ENCODE peak calls at places on chromosomes 13 and 19, in four cellular contexts. One of them, this sample, is unnamed.

GRCh38 chr13:96540656-96541055 is 450.7 kb downstream of the HS6ST3 start:
- DNase-seq in H9: no peak
- DNase-seq in astrocyte: no peak
- DNase-seq in fibroblast of lung: no peak
- DNase-seq in this sample: no peak

GRCh38 chr19:38202504-38202903 is 21.5 kb downstream of the DPF1 start:
- DNase-seq in astrocyte: no peak
- DNase-seq in H9: no peak
- DNase-seq in fibroblast of lung: no peak
- DNase-seq in this sample: no peak

GRCh38 chr13:54183166-54183565 is 1154.6 kb downstream of the OLFM4 start:
- DNase-seq in astrocyte: no peak
- DNase-seq in fibroblast of lung: no peak
- DNase-seq in H9: no peak
- DNase-seq in this sample: no peak

GRCh38 chr19:58128041-58128685 is 22.4 kb downstream of the ZNF329 start:
- DNase-seq in H9: no peak
- DNase-seq in astrocyte: no peak
- DNase-seq in fibroblast of lung: no peak
- DNase-seq in this sample: no peak

GRCh38 chr19:33659835-33660234 is 38.1 kb downstream of the CHST8 start:
- DNase-seq in fibroblast of lung: no peak
- DNase-seq in astrocyte: no peak
- DNase-seq in H9: no peak
- DNase-seq in this sample: no peak

GRCh38 chr13:30276178-30276577 is 31.2 kb downstream of the KATNAL1 start:
- DNase-seq in fibroblast of lung: no peak
- DNase-seq in astrocyte: peak; percentile 67
- DNase-seq in H9: no peak
- DNase-seq in this sample: no peak

GRCh38 chr19:37902668-37903067 is 3.7 kb downstream of the WDR87 start:
- DNase-seq in H9: peak; percentile 85
- DNase-seq in fibroblast of lung: peak; percentile 75
- DNase-seq in astrocyte: peak; percentile 25
- DNase-seq in this sample: peak; percentile 78

GRCh38 chr13:112670118-112670517 is 19.7 kb upstream of the ATP11A start:
- DNase-seq in astrocyte: no peak
- DNase-seq in fibroblast of lung: no peak
- DNase-seq in H9: peak; percentile 36
- DNase-seq in this sample: no peak

GRCh38 chr19:46451352-46451751 is 20.0 kb downstream of the PNMA8A start:
- DNase-seq in H9: no peak
- DNase-seq in astrocyte: no peak
- DNase-seq in fibroblast of lung: no peak
- DNase-seq in this sample: no peak

GRCh38 chr13:41224113-41225110 is 30.0 kb upstream of the KBTBD7 start:
- DNase-seq in H9: no peak
- DNase-seq in fibroblast of lung: peak; percentile 39
- DNase-seq in astrocyte: peak; percentile 84
- DNase-seq in this sample: no peak

GRCh38 chr19:42524250-42524649 is 4.0 kb downstream of the CEACAM1 start:
- DNase-seq in astrocyte: no peak
- DNase-seq in H9: no peak
- DNase-seq in fibroblast of lung: no peak
- DNase-seq in this sample: no peak

GRCh38 chr19:2524840-2525723 is 49.2 kb downstream of the GADD45B start:
- DNase-seq in astrocyte: peak; percentile 56
- DNase-seq in H9: no peak
- DNase-seq in fibroblast of lung: peak; percentile 43
- DNase-seq in this sample: no peak

GRCh38 chr13:104011505-104012270 is 945.5 kb upstream of the SLC10A2 start:
- DNase-seq in H9: peak; percentile 31
- DNase-seq in astrocyte: peak; percentile 36
- DNase-seq in fibroblast of lung: no peak
- DNase-seq in this sample: no peak

GRCh38 chr13:19155321-19155861 is 26.2 kb downstream of the TUBA3C start:
- DNase-seq in fibroblast of lung: no peak
- DNase-seq in H9: no peak
- DNase-seq in astrocyte: no peak
- DNase-seq in this sample: peak; percentile 9

GRCh38 chr19:45591004-45591637 is 6.5 kb upstream of the OPA3 start:
- DNase-seq in H9: peak; percentile 89
- DNase-seq in astrocyte: no peak
- DNase-seq in fibroblast of lung: peak; percentile 45
- DNase-seq in this sample: no peak

GRCh38 chr19:31270897-31271568 is 78.2 kb downstream of the TSHZ3 start:
- DNase-seq in fibroblast of lung: peak; percentile 63
- DNase-seq in astrocyte: peak; percentile 90
- DNase-seq in H9: no peak
- DNase-seq in this sample: no peak

GRCh38 chr13:68051910-68052309 is 821.8 kb upstream of the PCDH9 start:
- DNase-seq in astrocyte: no peak
- DNase-seq in H9: no peak
- DNase-seq in fibroblast of lung: no peak
- DNase-seq in this sample: no peak

GRCh38 chr13:41028051-41028450 is 8.9 kb upstream of the ELF1 start:
- DNase-seq in fibroblast of lung: no peak
- DNase-seq in H9: no peak
- DNase-seq in astrocyte: peak; percentile 16
- DNase-seq in this sample: no peak

GRCh38 chr19:33740811-33741396 is 55.8 kb upstream of the KCTD15 start:
- DNase-seq in fibroblast of lung: peak; percentile 24
- DNase-seq in astrocyte: peak; percentile 27
- DNase-seq in H9: peak; percentile 69
- DNase-seq in this sample: peak; percentile 61

GRCh38 chr19:38734426-38735256 is 9.6 kb downstream of the CAPN12 start:
- DNase-seq in H9: peak; percentile 39
- DNase-seq in fibroblast of lung: no peak
- DNase-seq in astrocyte: no peak
- DNase-seq in this sample: no peak

GRCh38 chr13:112444001-112444311 is 67.8 kb downstream of the SPACA7 start:
- DNase-seq in H9: peak; percentile 90
- DNase-seq in astrocyte: peak; percentile 2
- DNase-seq in fibroblast of lung: peak; percentile 53
- DNase-seq in this sample: peak; percentile 66

GRCh38 chr19:45739498-45740439 is 6.5 kb downstream of the MEIOSIN start:
- DNase-seq in fibroblast of lung: no peak
- DNase-seq in astrocyte: no peak
- DNase-seq in H9: no peak
- DNase-seq in this sample: no peak

GRCh38 chr19:45798995-45799517 is 6.4 kb upstream of the DMWD start:
- DNase-seq in astrocyte: peak; percentile 69
- DNase-seq in H9: peak; percentile 72
- DNase-seq in fibroblast of lung: peak; percentile 79
- DNase-seq in this sample: peak; percentile 79

GRCh38 chr13:107271226-107271625 is 703.3 kb upstream of the ARGLU1 start:
- DNase-seq in astrocyte: peak; percentile 58
- DNase-seq in H9: peak; percentile 71
- DNase-seq in fibroblast of lung: peak; percentile 44
- DNase-seq in this sample: peak; percentile 15

GRCh38 chr19:29491995-29492577 is 33.7 kb upstream of the VSTM2B start:
- DNase-seq in fibroblast of lung: no peak
- DNase-seq in H9: no peak
- DNase-seq in astrocyte: no peak
- DNase-seq in this sample: no peak

GRCh38 chr13:26412263-26412662 is 145.2 kb upstream of the WASF3 start:
- DNase-seq in H9: no peak
- DNase-seq in astrocyte: no peak
- DNase-seq in fibroblast of lung: no peak
- DNase-seq in this sample: no peak

GRCh38 chr19:23101241-23101640 is 15.6 kb upstream of the ZNF730 start:
- DNase-seq in H9: no peak
- DNase-seq in fibroblast of lung: no peak
- DNase-seq in astrocyte: peak; percentile 6
- DNase-seq in this sample: no peak

GRCh38 chr13:99830931-99831330 is 140.6 kb downstream of the ZIC5 start:
- DNase-seq in H9: peak; percentile 66
- DNase-seq in astrocyte: no peak
- DNase-seq in fibroblast of lung: no peak
- DNase-seq in this sample: no peak

GRCh38 chr19:18647807-18648206 is 11.0 kb downstream of the KLHL26 start:
- DNase-seq in fibroblast of lung: no peak
- DNase-seq in astrocyte: no peak
- DNase-seq in H9: no peak
- DNase-seq in this sample: no peak

GRCh38 chr13:70844391-70845108 is 736.3 kb upstream of the KLHL1 start:
- DNase-seq in astrocyte: no peak
- DNase-seq in fibroblast of lung: no peak
- DNase-seq in H9: no peak
- DNase-seq in this sample: no peak

GRCh38 chr13:100163375-100163774 is 74.5 kb downstream of the PCCA start:
- DNase-seq in H9: no peak
- DNase-seq in fibroblast of lung: no peak
- DNase-seq in astrocyte: no peak
- DNase-seq in this sample: no peak

GRCh38 chr13:112750570-112750969 is 60.7 kb downstream of the ATP11A start:
- DNase-seq in fibroblast of lung: no peak
- DNase-seq in astrocyte: no peak
- DNase-seq in H9: no peak
- DNase-seq in this sample: no peak

GRCh38 chr19:19562665-19563347 is 24.7 kb downstream of the CILP2 start:
- DNase-seq in H9: no peak
- DNase-seq in astrocyte: no peak
- DNase-seq in fibroblast of lung: no peak
- DNase-seq in this sample: no peak

GRCh38 chr19:14416743-14417214 is 2.4 kb downstream of the DDX39A start:
- DNase-seq in H9: no peak
- DNase-seq in astrocyte: no peak
- DNase-seq in fibroblast of lung: no peak
- DNase-seq in this sample: no peak

GRCh38 chr13:61410266-61410665 is 5.4 kb downstream of the PCDH20 start:
- DNase-seq in fibroblast of lung: no peak
- DNase-seq in astrocyte: no peak
- DNase-seq in H9: no peak
- DNase-seq in this sample: no peak

GRCh38 chr13:60922526-60923231 is 493.0 kb downstream of the PCDH20 start:
- DNase-seq in fibroblast of lung: no peak
- DNase-seq in H9: no peak
- DNase-seq in astrocyte: peak; percentile 0
- DNase-seq in this sample: no peak

GRCh38 chr19:15841875-15842569 is 26.6 kb upstream of the OR10H1 start:
- DNase-seq in fibroblast of lung: no peak
- DNase-seq in H9: no peak
- DNase-seq in astrocyte: no peak
- DNase-seq in this sample: peak; percentile 11

GRCh38 chr13:76004411-76004810 is 368.3 kb downstream of the LMO7 start:
- DNase-seq in astrocyte: peak; percentile 31
- DNase-seq in H9: no peak
- DNase-seq in fibroblast of lung: peak; percentile 43
- DNase-seq in this sample: no peak
- TF ChIP-seq CTCF in astrocyte: no peak
- TF ChIP-seq CTCF in H9: no peak
- TF ChIP-seq CTCF in fibroblast of lung: no peak
- TF ChIP-seq CTCF in this sample: no peak

DNA sequence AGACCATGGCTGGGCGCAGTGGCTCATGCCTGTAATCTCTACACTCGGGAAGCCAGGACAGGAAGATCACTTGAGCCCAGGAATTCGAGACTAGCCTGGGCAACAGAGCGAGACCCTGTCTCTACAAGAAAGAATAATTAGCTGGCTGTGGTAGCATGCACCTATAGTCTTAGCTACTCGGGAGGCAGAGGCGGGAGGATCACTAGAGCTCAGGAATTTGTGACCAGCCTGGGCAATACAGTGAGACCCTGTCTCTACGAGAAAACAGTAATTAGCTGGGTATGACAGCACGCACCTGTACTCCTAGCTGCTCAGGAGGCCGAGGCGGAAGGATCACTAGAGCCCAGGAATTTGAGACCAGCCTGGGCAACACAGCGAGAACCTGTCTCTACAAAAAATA is 7.4 kb downstream of the DNMT1 start:
- DNase-seq in fibroblast of lung: no peak
- DNase-seq in astrocyte: no peak
- DNase-seq in H9: no peak
- DNase-seq in this sample: no peak
- H3K79me2 ChIP-seq in fibroblast of lung: peaks cover 84% of the 10 kb centered on the region
- H3K79me2 ChIP-seq in astrocyte: peaks cover 93% of the 10 kb centered on the region
- H3K79me2 ChIP-seq in H9: peaks cover 53% of the 10 kb centered on the region
- H3K79me2 ChIP-seq in this sample: peaks cover 97% of the 10 kb centered on the region

GRCh38 chr13:48009298-48009697 is 8.2 kb upstream of the SUCLA2 start:
- DNase-seq in astrocyte: peak; percentile 66
- DNase-seq in H9: no peak
- DNase-seq in fibroblast of lung: peak; percentile 64
- DNase-seq in this sample: no peak
- H2AFZ ChIP-seq in astrocyte: no peak overlapping the region
- H2AFZ ChIP-seq in H9: no peak overlapping the region
- H2AFZ ChIP-seq in fibroblast of lung: no peak overlapping the region
- H2AFZ ChIP-seq in this sample: no peak overlapping the region

DNA sequence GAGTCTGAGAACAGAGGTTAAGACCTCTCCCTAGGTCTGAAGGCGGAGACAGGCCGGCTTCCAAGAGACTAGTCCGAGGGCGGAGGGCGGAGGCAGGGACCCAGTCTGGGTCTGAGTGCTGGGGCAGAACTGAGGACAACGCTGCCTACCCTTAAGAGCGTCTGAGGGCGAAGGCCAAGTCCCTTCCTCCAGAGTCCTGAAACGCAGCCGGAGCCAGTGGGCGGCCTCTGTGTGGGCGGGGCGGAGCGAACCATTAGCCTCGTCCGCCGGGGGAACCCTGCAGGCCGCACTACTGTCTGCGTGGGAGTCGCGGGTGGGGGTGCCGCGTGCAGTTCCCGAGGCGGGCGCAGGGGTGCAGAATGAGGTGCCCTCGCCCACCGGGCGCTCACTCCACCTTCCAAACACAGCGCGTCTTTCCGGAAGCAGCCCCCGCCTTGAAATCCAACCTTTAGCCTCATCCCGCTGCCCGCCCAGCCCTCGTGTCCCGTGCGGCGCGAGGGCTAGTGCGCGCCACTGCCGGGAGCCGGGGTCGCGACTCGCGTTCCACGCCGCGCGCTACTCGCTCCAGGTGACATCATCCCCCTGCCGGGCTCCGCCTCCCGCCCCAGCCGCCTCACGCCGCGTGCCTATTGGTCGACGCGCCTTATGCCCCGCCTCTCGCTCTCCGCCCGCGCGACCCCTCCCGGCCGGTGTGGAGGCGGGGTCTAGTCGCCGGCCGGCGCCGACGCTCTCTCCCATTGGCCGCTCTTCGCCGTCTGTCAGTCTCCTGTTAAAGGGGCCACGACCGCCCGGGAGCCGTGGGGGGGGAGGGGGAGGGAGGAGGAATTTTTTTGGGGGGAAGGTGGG is at the start of gene C19orf73:
- DNase-seq in astrocyte: peak; percentile 75
- DNase-seq in fibroblast of lung: peak; percentile 91
- DNase-seq in H9: peak; percentile 90
- DNase-seq in this sample: peak; percentile 95
- TF ChIP-seq CTCF in astrocyte: no peak
- TF ChIP-seq CTCF in fibroblast of lung: no peak
- TF ChIP-seq CTCF in H9: no peak
- TF ChIP-seq CTCF in this sample: peak; percentile 43

GRCh38 chr13:106155411-106155810 is 380.1 kb downstream of the EFNB2 start:
- DNase-seq in fibroblast of lung: no peak
- DNase-seq in astrocyte: peak; percentile 52
- DNase-seq in H9: no peak
- DNase-seq in this sample: no peak
- H3K79me2 ChIP-seq in fibroblast of lung: no peaks in the 10 kb centered on the region
- H3K79me2 ChIP-seq in astrocyte: no peaks in the 10 kb centered on the region
- H3K79me2 ChIP-seq in H9: no peaks in the 10 kb centered on the region
- H3K79me2 ChIP-seq in this sample: no peaks in the 10 kb centered on the region

This sample was measured in DND-41.